ENCODE peak calls at places on chromosomes 2 and 18, in six cellular contexts. Q is ovary; H is left ventricle myocardium inferior; V is adrenal gland; D is CD8-positive, alpha-beta T cell; O is OCI-LY7. U is an unnamed sample. For H3K4me1, the result is how much of the 10 kb centered on the place peaks cover.

GRCh38 chr2:68251187-68251854 is 1.0 kb downstream of the PPP3R1 start:
- DNase-seq in Q (peak), H (peak), V (peak), D (peak), O (peak), U (peak)

GRCh38 chr2:234290196-234290595 is 206.7 kb downstream of the ARL4C start:
- DNase-seq in Q (no peak), H (no peak), V (no peak), D (no peak), O (peak), U (no peak)

GRCh38 chr2:130755234-130756040 is at the start of gene AMER3:
- DNase-seq in Q (no peak), H (no peak), V (no peak), D (no peak), O (no peak), U (no peak)

GRCh38 chr2:236499691-236500573 is 69.7 kb upstream of the ACKR3 start:
- DNase-seq in Q (no peak), H (no peak), V (peak), D (no peak), O (no peak), U (no peak)

GRCh38 chr18:79631096-79631507 is 48.5 kb upstream of the CTDP1 start:
- DNase-seq in Q (no peak), H (no peak), V (no peak), D (no peak), O (no peak), U (no peak)

GRCh38 chr18:63924551-63924950 is 16.8 kb downstream of the SERPINB10 start:
- DNase-seq in Q (no peak), H (no peak), V (no peak), D (no peak), O (no peak), U (no peak)

GRCh38 chr2:234292205-234292954 is 204.5 kb downstream of the ARL4C start:
- DNase-seq in Q (no peak), H (no peak), V (no peak), D (peak), O (peak), U (peak)

GRCh38 chr2:55430536-55430935 is 10.9 kb upstream of the CCDC88A start:
- DNase-seq in Q (no peak), H (no peak), V (no peak), D (no peak), O (no peak), U (no peak)

GRCh38 chr2:231393149-231394131 is 2.1 kb upstream of the B3GNT7 start:
- DNase-seq in Q (no peak), H (no peak), V (peak), D (peak), O (peak), U (no peak)

GRCh38 chr2:216109962-216110614 is 940 bp downstream of the XRCC5 start:
- DNase-seq in Q (no peak), H (no peak), V (no peak), D (no peak), O (peak), U (no peak)

GRCh38 chr2:42196403-42197267 is 27.5 kb downstream of the EML4 start:
- DNase-seq in Q (peak), H (no peak), V (peak), D (peak), O (peak), U (peak)

GRCh38 chr2:95347681-95348608 is 50.8 kb downstream of the KCNIP3 start:
- DNase-seq in Q (peak), H (no peak), V (no peak), D (no peak), O (no peak), U (no peak)

GRCh38 chr18:1018211-1018651 is 113.6 kb downstream of the ADCYAP1 start:
- DNase-seq in Q (no peak), H (no peak), V (no peak), D (no peak), O (no peak), U (no peak)

GRCh38 chr2:219713110-219713509 is 85.7 kb downstream of the SLC4A3 start:
- DNase-seq in Q (no peak), H (no peak), V (peak), D (no peak), O (peak), U (no peak)

GRCh38 chr2:158921599-158922408 is 46.6 kb upstream of the TANC1 start:
- DNase-seq in Q (no peak), H (peak), V (no peak), D (no peak), O (no peak), U (no peak)

GRCh38 chr2:96527052-96527964 is 9.2 kb upstream of the ARID5A start:
- DNase-seq in Q (peak), H (no peak), V (peak), D (peak), O (no peak), U (peak)

GRCh38 chr2:51028829-51029228 is 3.1 kb downstream of the NRXN1 start:
- DNase-seq in Q (no peak), H (no peak), V (no peak), D (no peak), O (no peak), U (no peak)

GRCh38 chr2:36329746-36330145 is 25.8 kb upstream of the CRIM1 start:
- DNase-seq in Q (no peak), H (no peak), V (no peak), D (no peak), O (no peak), U (no peak)

GRCh38 chr2:522776-523175 is 154.4 kb downstream of the TMEM18 start:
- DNase-seq in Q (no peak), H (no peak), V (no peak), D (no peak), O (no peak), U (no peak)

GRCh38 chr18:47756364-47757016 is 174.0 kb downstream of the SMAD2 start:
- DNase-seq in Q (peak), H (peak), V (peak), D (peak), O (peak), U (peak)

GRCh38 chr2:168717790-168718502 is 84.5 kb upstream of the NOSTRIN start:
- DNase-seq in Q (no peak), H (no peak), V (no peak), D (no peak), O (no peak), U (no peak)

GRCh38 chr2:63589148-63589972 is 597 bp downstream of the MDH1 start:
- DNase-seq in Q (no peak), H (no peak), V (peak), D (no peak), O (peak), U (no peak)

GRCh38 chr18:8881103-8881502 is 175.7 kb downstream of the MTCL1 start:
- DNase-seq in Q (no peak), H (no peak), V (no peak), D (no peak), O (no peak), U (no peak)

GRCh38 chr18:8882632-8883408 is 177.5 kb downstream of the MTCL1 start:
- DNase-seq in Q (no peak), H (no peak), V (no peak), D (no peak), O (peak), U (no peak)

DNA sequence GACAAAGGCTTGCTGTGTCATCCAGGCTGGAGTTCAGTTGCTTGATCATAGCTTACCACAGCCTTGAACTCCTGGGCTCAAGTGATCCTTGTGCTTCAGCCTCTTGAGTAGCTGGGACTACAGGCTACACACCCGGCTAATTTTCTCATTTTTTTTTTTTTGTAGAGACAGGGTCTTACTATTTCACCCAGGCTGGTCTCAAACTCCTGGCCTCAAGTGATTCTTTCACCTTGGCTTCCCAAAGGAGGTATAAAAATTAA is 178.0 kb downstream of the MTCL1 start:
- DNase-seq in Q (no peak), H (no peak), V (no peak), D (no peak), O (no peak), U (no peak)
- H3K27ac ChIP-seq in Q (no peak), H (no peak), V (no peak), D (no peak), O (no peak), U (no peak)

DNA sequence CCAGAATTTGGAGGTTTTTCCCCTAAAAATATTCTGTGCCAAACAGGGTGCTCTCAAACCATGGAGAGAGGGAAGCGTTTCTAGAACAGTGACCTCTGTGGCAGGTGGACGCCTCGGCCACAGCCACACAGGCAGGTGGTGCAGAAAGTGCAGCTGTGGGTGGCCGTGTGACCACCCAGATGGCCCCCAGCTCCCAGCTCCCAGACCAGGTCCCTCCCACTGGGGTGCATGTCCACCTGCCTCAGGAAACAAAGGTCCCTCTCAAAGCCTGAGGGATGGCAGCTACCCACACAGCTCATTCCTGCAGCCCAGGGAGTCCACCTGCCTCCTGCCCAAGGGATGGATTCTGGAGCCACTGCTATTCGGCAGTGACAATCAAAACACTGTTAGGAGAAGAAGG is 74.5 kb upstream of the PXDN start:
- DNase-seq in Q (no peak), H (no peak), V (no peak), D (no peak), O (no peak), U (no peak)
- H3K4me3 ChIP-seq in Q (no peak), H (no peak), V (no peak), D (no peak), O (no peak), U (no peak)

GRCh38 chr2:101779190-101779589 is 81.7 kb downstream of the MAP4K4 start:
- DNase-seq in Q (no peak), H (no peak), V (no peak), D (no peak), O (no peak), U (no peak)

GRCh38 chr2:101779652-101780051 is 82.1 kb downstream of the MAP4K4 start:
- DNase-seq in Q (no peak), H (no peak), V (no peak), D (no peak), O (no peak), U (no peak)

GRCh38 chr2:101776172-101777043 is 78.9 kb downstream of the MAP4K4 start:
- DNase-seq in Q (no peak), H (no peak), V (no peak), D (no peak), O (no peak), U (no peak)

GRCh38 chr2:101777337-101777736 is 79.8 kb downstream of the MAP4K4 start:
- DNase-seq in Q (no peak), H (no peak), V (no peak), D (no peak), O (no peak), U (no peak)

GRCh38 chr2:101778102-101778501 is 80.6 kb downstream of the MAP4K4 start:
- DNase-seq in Q (no peak), H (no peak), V (no peak), D (no peak), O (no peak), U (no peak)
- H3K4me1 ChIP-seq in Q (under half), H (half or more), V (under half), D (half or more), O (under half), U (under half)

GRCh38 chr2:70728128-70728527 is 39.9 kb downstream of the ADD2 start:
- DNase-seq in Q (no peak), H (no peak), V (no peak), D (no peak), O (no peak), U (no peak)

GRCh38 chr2:70724366-70724765 is 43.6 kb downstream of the ADD2 start:
- DNase-seq in Q (no peak), H (no peak), V (no peak), D (no peak), O (no peak), U (no peak)

GRCh38 chr2:70726947-70727725 is 40.9 kb downstream of the ADD2 start:
- DNase-seq in Q (no peak), H (no peak), V (no peak), D (no peak), O (no peak), U (no peak)

GRCh38 chr2:70726186-70726585 is 41.8 kb downstream of the ADD2 start:
- DNase-seq in Q (no peak), H (no peak), V (no peak), D (no peak), O (no peak), U (no peak)

DNA sequence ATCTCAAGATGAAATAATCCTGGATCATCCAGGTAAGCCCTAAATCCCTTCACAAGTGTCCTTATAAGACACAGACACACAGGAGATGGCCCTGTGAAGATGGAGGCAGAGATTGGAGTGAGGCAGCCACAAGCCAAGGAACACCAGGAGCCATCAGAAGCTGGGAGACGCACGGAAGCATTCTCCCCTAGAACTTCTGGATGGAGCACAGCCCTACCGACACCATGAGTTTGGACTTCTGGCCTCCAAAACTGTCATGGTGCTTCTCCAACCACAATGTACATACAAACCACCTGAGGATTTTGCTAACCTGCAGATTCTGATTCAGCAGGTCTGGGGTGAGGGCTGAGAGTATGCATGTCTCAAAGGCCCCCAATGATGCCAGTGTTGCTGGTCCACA is 42.5 kb downstream of the ADD2 start:
- DNase-seq in Q (no peak), H (no peak), V (no peak), D (no peak), O (no peak), U (no peak)
- H3K27ac ChIP-seq in Q (no peak), H (no peak), V (no peak), D (no peak), O (no peak), U (no peak)

DNA sequence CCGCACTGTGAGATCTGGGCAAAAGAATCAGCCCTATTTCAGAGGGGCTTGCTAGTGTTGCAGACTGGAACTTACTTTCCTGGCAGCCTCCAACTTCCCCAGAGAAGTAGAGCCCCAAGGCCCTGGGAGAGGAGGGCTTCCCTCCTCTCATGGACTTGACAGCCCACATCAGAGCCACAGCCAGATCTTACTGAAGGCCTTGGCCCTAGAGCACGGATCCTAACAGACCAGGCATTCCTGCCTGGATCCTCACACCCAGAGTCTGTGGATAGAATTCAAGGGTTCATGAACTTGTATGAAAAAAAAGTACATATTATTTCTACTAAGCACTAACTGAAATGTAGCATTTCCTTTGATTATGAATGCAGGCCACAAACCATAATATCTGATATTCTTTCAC is 8.3 kb downstream of the WIPF1 start:
- DNase-seq in Q (no peak), H (no peak), V (no peak), D (no peak), O (no peak), U (no peak)
- H3K4me3 ChIP-seq in Q (no peak), H (no peak), V (no peak), D (peak), O (no peak), U (no peak)

GRCh38 chr18:9925369-9925768 is 11.6 kb downstream of the VAPA start:
- DNase-seq in Q (no peak), H (no peak), V (no peak), D (no peak), O (no peak), U (no peak)
- H3K4me1 ChIP-seq in Q (under half), H (half or more), V (half or more), D (half or more), O (half or more), U (under half)

GRCh38 chr2:54386585-54386984 is 69.5 kb upstream of the SPTBN1 start:
- DNase-seq in Q (no peak), H (no peak), V (no peak), D (no peak), O (no peak), U (no peak)
- H3K27ac ChIP-seq in Q (peak), H (peak), V (no peak), D (no peak), O (no peak), U (peak)

GRCh38 chr2:70553584-70554337 is at the start of gene TGFA:
- DNase-seq in Q (peak), H (peak), V (peak), D (peak), O (no peak), U (peak)
- H3K4me3 ChIP-seq in Q (peak), H (peak), V (no peak), D (peak), O (no peak), U (peak)

DNA sequence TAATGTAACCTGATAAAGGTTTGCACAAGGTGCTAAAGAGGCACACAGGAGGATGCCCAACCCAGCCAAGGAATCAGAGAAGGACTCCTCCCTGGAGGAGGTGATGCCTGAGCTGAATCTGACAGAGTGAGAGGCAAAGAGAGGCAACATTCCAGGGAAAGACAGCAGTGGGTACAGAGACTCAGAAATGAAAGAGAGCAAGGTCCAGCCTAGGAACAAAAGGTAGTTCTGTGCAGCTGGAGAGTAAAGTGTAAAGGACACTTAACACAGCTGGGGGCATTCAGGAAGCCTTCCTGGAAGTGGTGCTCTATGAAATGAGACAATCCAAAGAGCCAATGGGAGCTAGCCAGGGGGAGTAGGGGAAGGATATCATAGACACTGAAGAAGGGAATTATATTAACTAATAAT is 181.0 kb upstream of the GLI2 start:
- DNase-seq in Q (no peak), H (no peak), V (no peak), D (no peak), O (no peak), U (no peak)
- H3K4me1 ChIP-seq in Q (under half), H (under half), V (under half), D (under half), O (under half), U (under half)

GRCh38 chr2:104890092-104890393 is 36.1 kb downstream of the POU3F3 start:
- DNase-seq in Q (no peak), H (no peak), V (no peak), D (no peak), O (no peak), U (peak)
- H3K27ac ChIP-seq in Q (no peak), H (no peak), V (no peak), D (no peak), O (no peak), U (peak)

U was measured in transverse colon.